ENCODE peak calls at places on chromosomes 1 and 21, in five cellular contexts. G is GM13977, K is fibroblast of the aortic adventitia, Y is IMR-90, H is upper lobe of right lung. D is an unnamed sample.

GRCh38 chr1:24901791-24902470 is 28.1 kb downstream of the RUNX3 start:
- DNase-seq in G (peak), K (no peak), Y (no peak), H (peak), D (no peak)

GRCh38 chr1:189275786-189276185 is 1201.9 kb downstream of the BRINP3 start:
- DNase-seq in G (no peak), K (no peak), Y (peak), H (no peak), D (no peak)

GRCh38 chr1:55700359-55701130 is 485.4 kb upstream of the USP24 start:
- DNase-seq in G (no peak), K (peak), Y (peak), H (no peak), D (no peak)

GRCh38 chr1:25569599-25570458 is 26.4 kb downstream of the LDLRAP1 start:
- DNase-seq in G (no peak), K (no peak), Y (no peak), H (peak), D (no peak)

GRCh38 chr21:16841917-16842316 is 670.9 kb upstream of the CXADR start:
- DNase-seq in G (no peak), K (no peak), Y (no peak), H (no peak), D (no peak)

GRCh38 chr21:15764878-15765277 is 35.1 kb downstream of the USP25 start:
- DNase-seq in G (no peak), K (no peak), Y (no peak), H (no peak), D (no peak)

GRCh38 chr1:53413175-53414001 is 45.8 kb upstream of the DMRTB1 start:
- DNase-seq in G (peak), K (peak), Y (peak), H (no peak), D (no peak)

GRCh38 chr1:229238674-229239415 is 32.1 kb upstream of the RAB4A start:
- DNase-seq in G (no peak), K (peak), Y (no peak), H (no peak), D (no peak)

GRCh38 chr1:7629465-7630195 is 141.5 kb upstream of the VAMP3 start:
- DNase-seq in G (no peak), K (no peak), Y (no peak), H (no peak), D (no peak)

GRCh38 chr21:30268608-30269197 is 14.0 kb downstream of the KRTAP24-1 start:
- DNase-seq in G (no peak), K (no peak), Y (no peak), H (no peak), D (no peak)

GRCh38 chr1:145871994-145872411 is 13.1 kb upstream of the PIAS3 start:
- DNase-seq in G (peak), K (peak), Y (peak), H (peak), D (no peak)

GRCh38 chr1:151282883-151283725 is 1.0 kb downstream of the ZNF687 start:
- DNase-seq in G (peak), K (no peak), Y (no peak), H (peak), D (no peak)

GRCh38 chr1:110464340-110464739 is 13.4 kb downstream of the PROK1 start:
- DNase-seq in G (no peak), K (peak), Y (peak), H (no peak), D (peak)

GRCh38 chr1:94100785-94101612 is 19.9 kb downstream of the ABCA4 start:
- DNase-seq in G (no peak), K (no peak), Y (no peak), H (no peak), D (no peak)

GRCh38 chr1:9079980-9080703 is 10.7 kb upstream of the SLC2A5 start:
- DNase-seq in G (no peak), K (no peak), Y (no peak), H (no peak), D (no peak)

GRCh38 chr1:116874622-116875277 is 35.0 kb upstream of the PTGFRN start:
- DNase-seq in G (no peak), K (no peak), Y (no peak), H (no peak), D (no peak)

GRCh38 chr1:53395671-53396215 is 63.5 kb upstream of the DMRTB1 start:
- DNase-seq in G (no peak), K (no peak), Y (no peak), H (no peak), D (no peak)

GRCh38 chr21:32474179-32475059 is 61.9 kb downstream of the EVA1C start:
- DNase-seq in G (no peak), K (no peak), Y (no peak), H (peak), D (no peak)

GRCh38 chr1:35857830-35858229 is 25.2 kb upstream of the AGO1 start:
- DNase-seq in G (no peak), K (peak), Y (peak), H (no peak), D (no peak)

GRCh38 chr1:185984113-185984836 is 250.1 kb downstream of the HMCN1 start:
- DNase-seq in G (no peak), K (no peak), Y (no peak), H (no peak), D (peak)

GRCh38 chr1:55506686-55507577 is 291.8 kb upstream of the USP24 start:
- DNase-seq in G (no peak), K (peak), Y (peak), H (no peak), D (peak)

GRCh38 chr1:7930547-7931445 is 9.8 kb downstream of the TNFRSF9 start:
- DNase-seq in G (no peak), K (no peak), Y (no peak), H (no peak), D (no peak)

GRCh38 chr21:32861871-32862270 is 90.3 kb upstream of the PAXBP1 start:
- DNase-seq in G (no peak), K (peak), Y (no peak), H (no peak), D (peak)

GRCh38 chr1:151981178-151981525 is 12.5 kb downstream of the S100A10 start:
- DNase-seq in G (no peak), K (peak), Y (no peak), H (no peak), D (no peak)

GRCh38 chr1:195733408-195733807 is 874.8 kb downstream of the KCNT2 start:
- DNase-seq in G (no peak), K (no peak), Y (no peak), H (no peak), D (no peak)

GRCh38 chr1:162822391-162823200 is 32.1 kb downstream of the HSD17B7 start:
- DNase-seq in G (peak), K (no peak), Y (no peak), H (no peak), D (no peak)

GRCh38 chr21:28776251-28776650 is 216.4 kb downstream of the LTN1 start:
- DNase-seq in G (no peak), K (peak), Y (peak), H (no peak), D (no peak)

GRCh38 chr1:87937774-87938173 is 609.1 kb downstream of the LMO4 start:
- DNase-seq in G (no peak), K (no peak), Y (no peak), H (no peak), D (no peak)

GRCh38 chr21:28294046-28294445 is 698.6 kb downstream of the LTN1 start:
- DNase-seq in G (no peak), K (peak), Y (peak), H (no peak), D (no peak)

GRCh38 chr1:85579619-85580018 is 942 bp upstream of the CCN1 start:
- DNase-seq in G (no peak), K (peak), Y (peak), H (no peak), D (peak)

GRCh38 chr1:36706416-36706815 is 223.7 kb upstream of the CSF3R start:
- DNase-seq in G (no peak), K (no peak), Y (no peak), H (no peak), D (no peak)

GRCh38 chr1:29145739-29146437 is 22.2 kb upstream of the TMEM200B start:
- DNase-seq in G (no peak), K (peak), Y (peak), H (no peak), D (peak)

GRCh38 chr1:84254703-84255238 is 46.7 kb upstream of the SAMD13 start:
- DNase-seq in G (no peak), K (no peak), Y (no peak), H (no peak), D (no peak)

GRCh38 chr1:67647036-67647798 is 37.8 kb upstream of the GADD45A start:
- DNase-seq in G (no peak), K (peak), Y (no peak), H (no peak), D (no peak)

GRCh38 chr1:62573675-62574074 is 23.6 kb upstream of the ANGPTL3 start:
- DNase-seq in G (no peak), K (no peak), Y (peak), H (no peak), D (no peak)

GRCh38 chr1:90994461-90994860 is 27.4 kb downstream of the ZNF644 start:
- DNase-seq in G (no peak), K (no peak), Y (no peak), H (no peak), D (no peak)

GRCh38 chr1:93620169-93620840 is 61.3 kb downstream of the BCAR3 start:
- DNase-seq in G (no peak), K (no peak), Y (peak), H (no peak), D (no peak)

GRCh38 chr21:46152939-46153258 is 2.5 kb downstream of the FTCD start:
- DNase-seq in G (no peak), K (no peak), Y (no peak), H (no peak), D (no peak)

GRCh38 chr1:114669562-114670082 is at the start of gene DENND2C:
- DNase-seq in G (no peak), K (no peak), Y (no peak), H (no peak), D (no peak)
- TF ChIP-seq CTCF in G (peak), K (no peak), Y (no peak), H (no peak), D (peak)

DNA sequence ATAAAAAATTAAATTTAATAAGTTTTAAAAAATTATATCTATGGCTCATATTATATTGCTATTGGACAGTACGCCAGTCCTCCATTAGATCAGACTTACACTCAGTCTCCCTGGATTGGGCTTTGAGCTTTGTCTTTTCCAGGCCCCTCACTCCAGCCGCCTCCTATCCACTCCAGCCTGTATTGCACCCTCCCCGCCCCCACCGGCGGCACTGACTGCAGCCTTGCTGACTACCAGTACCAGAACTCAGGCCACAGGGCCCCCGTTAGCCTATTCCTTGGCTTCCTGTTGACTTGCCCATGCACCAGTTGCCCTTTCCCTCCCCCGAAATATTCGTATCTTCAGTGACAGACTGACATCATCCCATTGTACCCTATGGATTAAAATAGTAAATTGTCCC is 127.9 kb downstream of the CSMD2 start:
- DNase-seq in G (no peak), K (no peak), Y (no peak), H (no peak), D (no peak)
- TF ChIP-seq CTCF in G (no peak), K (no peak), Y (no peak), H (no peak), D (no peak)

DNA sequence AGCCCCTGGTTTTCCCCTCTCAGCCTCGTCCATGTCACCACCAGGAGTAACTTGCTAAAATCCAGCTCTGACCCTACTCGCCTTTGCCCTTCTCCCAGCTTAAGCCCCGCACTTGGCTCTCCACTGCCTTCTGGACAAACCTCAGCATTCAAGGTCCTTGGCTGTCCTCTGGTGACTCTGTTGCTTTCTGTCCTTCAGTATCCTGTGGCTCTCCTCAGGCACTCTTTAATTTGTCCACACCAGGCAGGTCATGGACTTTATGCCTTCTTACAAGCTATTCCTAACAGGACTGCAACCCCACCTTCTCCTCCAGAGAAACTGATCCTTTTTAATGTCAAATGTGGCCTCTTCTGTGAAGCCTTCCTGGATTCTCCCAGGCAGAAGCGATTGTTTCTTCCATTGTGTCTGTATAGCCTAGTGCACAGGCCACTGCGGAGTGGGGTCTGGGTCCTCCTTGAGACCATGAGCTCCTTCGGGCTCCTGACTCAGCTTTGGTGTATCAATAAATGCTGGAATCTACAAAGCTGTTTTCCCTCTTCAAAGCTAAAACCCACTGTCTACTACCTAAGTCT is 26.7 kb upstream of the CTPS1 start:
- DNase-seq in G (no peak), K (no peak), Y (no peak), H (no peak), D (no peak)
- TF ChIP-seq CTCF in G (peak), K (no peak), Y (no peak), H (no peak), D (no peak)

DNA sequence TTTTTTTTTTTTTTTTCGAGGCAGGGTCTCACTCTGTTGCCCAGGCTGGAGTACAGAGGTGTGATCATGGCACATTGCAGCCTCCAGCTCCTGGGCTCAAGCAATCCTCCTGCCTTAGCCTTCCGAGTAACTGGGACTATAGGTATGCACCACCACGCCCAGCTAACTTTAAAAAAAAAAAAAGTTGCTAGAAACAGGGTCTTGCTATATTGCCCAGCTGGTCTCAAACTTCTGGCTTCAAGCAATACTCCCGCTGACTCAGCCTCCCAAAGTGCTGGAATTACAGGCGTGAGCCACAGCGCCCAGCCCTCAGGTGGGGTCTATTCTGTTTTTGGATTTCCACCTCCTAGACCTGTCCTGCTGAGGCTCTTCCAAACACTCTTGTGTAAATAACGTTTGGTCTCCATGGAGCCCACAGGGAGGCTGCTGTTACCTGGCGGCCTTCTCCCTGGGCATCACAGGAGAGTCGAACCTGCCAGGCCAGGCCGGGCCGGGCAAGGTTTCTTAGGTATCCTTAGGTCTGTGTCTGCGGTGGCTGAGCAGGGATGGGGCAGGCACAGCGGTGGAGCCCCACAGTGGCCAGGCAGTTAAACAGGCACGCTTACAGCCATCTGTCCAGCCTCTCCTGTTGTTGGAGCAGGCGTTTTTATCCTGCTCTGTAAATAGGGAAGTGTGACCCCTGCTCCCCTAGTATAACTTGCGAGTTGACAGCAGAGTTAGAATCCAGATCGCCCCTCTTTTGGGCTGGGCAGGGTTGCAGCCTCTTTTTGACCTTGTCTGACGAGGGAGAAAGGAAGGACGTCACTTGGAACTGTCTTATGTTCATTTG is 18.8 kb downstream of the PLEKHM2 start:
- DNase-seq in G (no peak), K (no peak), Y (peak), H (no peak), D (no peak)
- TF ChIP-seq CTCF in G (no peak), K (peak), Y (peak), H (peak), D (peak)

GRCh38 chr1:168618351-168618750 is 41.9 kb downstream of the XCL1 start:
- DNase-seq in G (no peak), K (no peak), Y (no peak), H (no peak), D (no peak)

GRCh38 chr1:168613038-168613451 is 36.6 kb downstream of the XCL1 start:
- DNase-seq in G (no peak), K (no peak), Y (no peak), H (no peak), D (no peak)

GRCh38 chr1:168610111-168610510 is 33.7 kb downstream of the XCL1 start:
- DNase-seq in G (no peak), K (no peak), Y (no peak), H (no peak), D (no peak)

GRCh38 chr1:168615965-168616364 is 39.6 kb downstream of the XCL1 start:
- DNase-seq in G (no peak), K (no peak), Y (no peak), H (no peak), D (no peak)

GRCh38 chr1:168613689-168614655 is 37.6 kb downstream of the XCL1 start:
- DNase-seq in G (no peak), K (peak), Y (no peak), H (no peak), D (no peak)
- TF ChIP-seq CTCF in G (no peak), K (no peak), Y (no peak), H (no peak), D (no peak)

DNA sequence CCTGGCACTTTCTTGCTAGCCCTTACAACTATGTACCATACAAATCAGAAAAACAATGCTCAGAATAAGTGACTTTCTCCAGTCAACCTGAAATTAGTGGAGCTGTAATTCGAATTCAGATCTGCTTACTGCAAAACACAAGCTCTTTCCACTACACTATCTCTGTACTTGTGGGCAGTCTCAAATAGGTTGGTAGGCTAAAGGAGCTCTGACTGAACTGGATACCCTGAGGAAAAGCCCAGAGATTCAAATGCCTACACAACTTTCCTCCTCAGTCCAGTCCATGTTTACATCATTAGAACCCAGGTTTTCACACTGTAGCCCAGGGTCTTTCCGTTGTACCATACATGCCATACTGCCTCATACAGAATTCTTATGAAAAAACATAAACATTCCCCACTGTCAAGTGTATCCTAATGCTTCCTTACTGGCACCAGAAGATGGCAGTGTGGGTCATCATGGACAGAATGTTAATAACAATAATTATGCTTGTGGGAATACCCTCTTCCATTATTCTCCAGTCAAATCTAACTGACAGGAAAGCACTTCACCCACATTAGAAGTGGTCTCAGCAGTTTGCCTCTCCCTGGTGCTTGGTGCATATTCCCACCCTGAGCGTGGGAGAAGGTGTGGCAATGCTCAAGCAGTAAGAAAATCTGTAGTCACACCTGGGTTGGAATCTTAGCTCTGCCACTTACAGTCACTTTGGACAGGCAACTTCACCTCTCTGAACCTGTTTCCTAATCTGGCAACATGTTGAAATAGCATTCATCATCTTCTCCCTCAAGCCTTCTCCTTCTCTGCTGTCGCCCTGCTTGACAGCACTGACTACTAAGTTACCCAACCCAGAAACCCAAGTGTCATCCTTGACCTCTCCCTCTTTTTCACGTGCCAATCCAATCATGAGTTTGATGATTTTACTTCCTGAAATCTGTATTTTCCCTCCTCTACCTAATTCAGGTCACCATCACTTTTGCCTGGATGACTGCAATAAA is 14.4 kb upstream of the ZFYVE9 start:
- DNase-seq in G (peak), K (peak), Y (peak), H (no peak), D (peak)
- TF ChIP-seq CTCF in G (peak), K (peak), Y (peak), H (peak), D (peak)